ENCODE peak calls at places on chromosomes 6 and 20, in four cellular contexts. I, P, W and G are unnamed samples.
A peak's percentile ranks its signal among the peaks of the same experiment; 100 is the strongest.

GRCh38 chr6:112317461-112317860 is 29.7 kb upstream of the RFPL4B start:
- DNase-seq in P (no peak), I (no peak), W (no peak), G (no peak)

GRCh38 chr6:42199106-42199981 is 4.6 kb upstream of the GUCA1B start:
- DNase-seq in P (peak; percentile 65), W (no peak), I (peak; percentile 73), G (no peak)

GRCh38 chr6:82072771-82073170 is 174.8 kb downstream of the IBTK start:
- DNase-seq in W (peak; percentile 8), I (no peak), P (peak; percentile 36), G (no peak)

GRCh38 chr6:43061861-43062260 is 2.4 kb downstream of the KLC4 start:
- DNase-seq in W (no peak), P (no peak), I (no peak), G (no peak)

GRCh38 chr6:53437557-53438202 is 88.9 kb upstream of the ELOVL5 start:
- DNase-seq in I (peak; percentile 84), W (peak; percentile 81), P (peak; percentile 74), G (peak; percentile 60)

GRCh38 chr6:75386050-75386770 is 101.6 kb upstream of the TMEM30A start:
- DNase-seq in P (peak; percentile 53), W (peak; percentile 13), I (no peak), G (no peak)

GRCh38 chr6:147077251-147077650 is 127.0 kb upstream of the STXBP5 start:
- DNase-seq in P (no peak), I (no peak), W (no peak), G (no peak)

GRCh38 chr6:69294862-69295261 is 501.9 kb downstream of the LMBRD1 start:
- DNase-seq in I (no peak), W (no peak), P (no peak), G (no peak)

GRCh38 chr20:2524435-2525272 is 11.7 kb upstream of the TMC2 start:
- DNase-seq in W (peak; percentile 72), I (peak; percentile 87), P (peak; percentile 40), G (no peak)

GRCh38 chr6:165119231-165120020 is 190.0 kb downstream of the C6orf118 start:
- DNase-seq in W (peak; percentile 55), I (peak; percentile 52), P (no peak), G (peak; percentile 37)

GRCh38 chr6:77834591-77834996 is 181.8 kb downstream of the MEI4 start:
- DNase-seq in W (no peak), P (no peak), I (no peak), G (no peak)

GRCh38 chr20:12698817-12699216 is 310.0 kb upstream of the SPTLC3 start:
- DNase-seq in I (no peak), W (no peak), P (no peak), G (no peak)

GRCh38 chr6:73901311-73901710 is 205.3 kb downstream of the CD109 start:
- DNase-seq in I (no peak), W (no peak), P (no peak), G (no peak)

GRCh38 chr6:73898599-73898998 is 202.6 kb downstream of the CD109 start:
- DNase-seq in W (peak; percentile 38), I (no peak), P (no peak), G (no peak)

GRCh38 chr6:73901986-73902385 is 206.0 kb downstream of the CD109 start:
- DNase-seq in I (no peak), W (no peak), P (no peak), G (no peak)

GRCh38 chr6:73903155-73903554 is 207.2 kb downstream of the CD109 start:
- DNase-seq in P (no peak), W (no peak), I (no peak), G (no peak)
- H3K4me3 ChIP-seq in P (no peak overlapping the region), W (no peak overlapping the region), I (no peak overlapping the region), G (no peak overlapping the region)

GRCh38 chr6:24225838-24226237 is 99.8 kb downstream of the NRSN1 start:
- DNase-seq in I (no peak), P (no peak), W (no peak), G (no peak)

GRCh38 chr6:24227556-24227955 is 101.5 kb downstream of the NRSN1 start:
- DNase-seq in P (no peak), W (no peak), I (no peak), G (no peak)

GRCh38 chr6:24229694-24230093 is 103.7 kb downstream of the NRSN1 start:
- DNase-seq in W (no peak), P (no peak), I (no peak), G (no peak)

GRCh38 chr6:24231578-24231977 is 105.6 kb downstream of the NRSN1 start:
- DNase-seq in W (no peak), I (no peak), P (no peak), G (no peak)

GRCh38 chr6:24228681-24229255 is 102.8 kb downstream of the NRSN1 start:
- DNase-seq in I (peak; percentile 59), P (no peak), W (no peak), G (no peak)
- TF ChIP-seq CTCF in I (no peak), P (no peak), W (no peak), G (no peak)

GRCh38 chr6:122962196-122962595 is 33.8 kb upstream of the CLVS2 start:
- DNase-seq in I (no peak), W (no peak), P (no peak), G (no peak)
- H3K4me3 ChIP-seq in I (no peak overlapping the region), W (no peak overlapping the region), P (no peak overlapping the region), G (no peak overlapping the region)

GRCh38 chr20:57671662-57672061 is 38.2 kb downstream of the PMEPA1 start:
- DNase-seq in I (no peak), W (peak; percentile 17), P (no peak), G (no peak)
- TF ChIP-seq CTCF in I (no peak), W (no peak), P (no peak), G (peak; percentile 12)

GRCh38 chr6:2634151-2634964 is 116.4 kb downstream of the MYLK4 start:
- DNase-seq in W (peak; percentile 84), I (peak; percentile 94), P (peak; percentile 70), G (no peak)
- H3K4me3 ChIP-seq in W (peak overlapping the region; percentile 34), I (peak overlapping the region; percentile 31), P (peak overlapping the region; percentile 19), G (peak overlapping the region; percentile 31)

GRCh38 chr6:14192186-14192788 is 74.7 kb downstream of the CD83 start:
- DNase-seq in P (no peak), W (peak; percentile 13), I (peak; percentile 10), G (no peak)
- TF ChIP-seq CTCF in P (no peak), W (peak; percentile 37), I (peak; percentile 26), G (no peak)

DNA sequence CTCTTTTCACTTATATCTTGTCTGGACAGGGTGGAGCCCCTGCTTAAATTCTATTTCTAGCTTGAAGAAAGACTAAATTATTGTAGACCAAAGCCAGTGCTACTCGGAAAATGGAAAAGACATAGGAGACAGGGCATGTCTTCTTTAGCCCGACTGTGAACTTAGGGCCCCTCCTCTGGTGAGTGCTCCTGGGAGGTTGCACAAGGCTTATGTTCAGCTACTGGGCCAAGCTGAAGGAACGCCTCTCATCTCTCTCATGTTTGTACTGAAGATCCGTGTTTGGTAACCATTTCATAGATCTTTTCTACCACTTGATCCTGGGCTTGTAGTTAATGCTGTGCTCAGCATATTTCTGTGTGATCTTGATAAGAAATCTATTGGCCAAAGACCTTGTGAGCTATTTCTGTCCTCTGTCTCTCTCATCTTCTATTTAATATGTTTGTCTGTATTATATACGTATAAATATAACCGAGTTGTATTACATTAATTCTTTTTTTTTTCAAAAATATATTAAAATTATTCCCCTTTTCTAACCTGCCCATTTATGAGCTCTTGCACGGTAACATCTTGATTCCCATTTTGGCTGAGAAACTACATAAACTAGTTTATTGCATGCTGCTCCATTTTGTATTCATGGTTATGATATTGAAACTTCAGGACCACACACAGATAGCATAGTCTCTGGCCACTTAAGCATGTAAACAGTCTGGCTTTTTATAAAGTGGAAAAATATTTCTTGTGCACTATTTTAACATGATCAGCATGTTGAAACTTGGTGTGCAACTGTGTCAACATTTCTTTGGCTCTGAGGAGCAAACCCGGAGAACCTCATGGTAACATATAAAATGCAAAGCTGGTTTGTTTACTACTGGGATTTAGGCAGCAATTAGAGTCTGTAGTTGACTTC is 70.5 kb downstream of the SLX4IP start:
- DNase-seq in W (peak; percentile 67), P (no peak), I (peak; percentile 61), G (no peak)
- H3K4me3 ChIP-seq in W (no peak overlapping the region), P (no peak overlapping the region), I (no peak overlapping the region), G (no peak overlapping the region)